ENCODE peak calls at places on chromosomes 16 and 17, in four cellular contexts. One of them, this sample, is unnamed.

GRCh38 chr17:44792276-44792675 is 33.5 kb downstream of the ADAM11 start:
- DNase-seq in AG08396: no peak
- DNase-seq in neural crest cell: no peak
- DNase-seq in stimulated activated CD4-positive, alpha-beta T cell treated with anti-CD3 and anti-CD28 coated beads, Interleukin-1b, Interleukin-23, amount 100 ng/mL, for 4 hours: no peak
- DNase-seq in this sample: no peak

GRCh38 chr17:65523411-65523810 is 38.0 kb downstream of the AXIN2 start:
- DNase-seq in AG08396: no peak
- DNase-seq in neural crest cell: no peak
- DNase-seq in stimulated activated CD4-positive, alpha-beta T cell treated with anti-CD3 and anti-CD28 coated beads, Interleukin-1b, Interleukin-23, amount 100 ng/mL, for 4 hours: no peak
- DNase-seq in this sample: no peak

GRCh38 chr16:84088695-84089395 is 27.9 kb downstream of the MBTPS1 start:
- DNase-seq in AG08396: no peak
- DNase-seq in neural crest cell: no peak
- DNase-seq in stimulated activated CD4-positive, alpha-beta T cell treated with anti-CD3 and anti-CD28 coated beads, Interleukin-1b, Interleukin-23, amount 100 ng/mL, for 4 hours: peak
- DNase-seq in this sample: no peak

GRCh38 chr16:67197704-67198103 is 1.2 kb upstream of the ELMO3 start:
- DNase-seq in AG08396: no peak
- DNase-seq in neural crest cell: no peak
- DNase-seq in stimulated activated CD4-positive, alpha-beta T cell treated with anti-CD3 and anti-CD28 coated beads, Interleukin-1b, Interleukin-23, amount 100 ng/mL, for 4 hours: no peak
- DNase-seq in this sample: no peak

GRCh38 chr16:88931373-88931900 is 45.6 kb downstream of the CBFA2T3 start:
- DNase-seq in AG08396: no peak
- DNase-seq in neural crest cell: no peak
- DNase-seq in stimulated activated CD4-positive, alpha-beta T cell treated with anti-CD3 and anti-CD28 coated beads, Interleukin-1b, Interleukin-23, amount 100 ng/mL, for 4 hours: no peak
- DNase-seq in this sample: no peak

GRCh38 chr17:43015579-43015978 is 6.6 kb downstream of the VAT1 start:
- DNase-seq in AG08396: no peak
- DNase-seq in neural crest cell: no peak
- DNase-seq in stimulated activated CD4-positive, alpha-beta T cell treated with anti-CD3 and anti-CD28 coated beads, Interleukin-1b, Interleukin-23, amount 100 ng/mL, for 4 hours: no peak
- DNase-seq in this sample: no peak

GRCh38 chr17:29246638-29247037 is at the start of gene CRYBA1:
- DNase-seq in AG08396: no peak
- DNase-seq in neural crest cell: peak
- DNase-seq in stimulated activated CD4-positive, alpha-beta T cell treated with anti-CD3 and anti-CD28 coated beads, Interleukin-1b, Interleukin-23, amount 100 ng/mL, for 4 hours: no peak
- DNase-seq in this sample: no peak

GRCh38 chr16:29962344-29962994 is 590 bp downstream of the TMEM219 start:
- DNase-seq in AG08396: no peak
- DNase-seq in neural crest cell: no peak
- DNase-seq in stimulated activated CD4-positive, alpha-beta T cell treated with anti-CD3 and anti-CD28 coated beads, Interleukin-1b, Interleukin-23, amount 100 ng/mL, for 4 hours: no peak
- DNase-seq in this sample: no peak

GRCh38 chr16:67311607-67312449 is 14.7 kb downstream of the KCTD19 start:
- DNase-seq in AG08396: peak
- DNase-seq in neural crest cell: no peak
- DNase-seq in stimulated activated CD4-positive, alpha-beta T cell treated with anti-CD3 and anti-CD28 coated beads, Interleukin-1b, Interleukin-23, amount 100 ng/mL, for 4 hours: peak
- DNase-seq in this sample: no peak

GRCh38 chr17:82874011-82874835 is 34.4 kb upstream of the ZNF750 start:
- DNase-seq in AG08396: no peak
- DNase-seq in neural crest cell: no peak
- DNase-seq in stimulated activated CD4-positive, alpha-beta T cell treated with anti-CD3 and anti-CD28 coated beads, Interleukin-1b, Interleukin-23, amount 100 ng/mL, for 4 hours: no peak
- DNase-seq in this sample: no peak

GRCh38 chr17:67452681-67453554 is 75.8 kb downstream of the PITPNC1 start:
- DNase-seq in AG08396: no peak
- DNase-seq in neural crest cell: no peak
- DNase-seq in stimulated activated CD4-positive, alpha-beta T cell treated with anti-CD3 and anti-CD28 coated beads, Interleukin-1b, Interleukin-23, amount 100 ng/mL, for 4 hours: no peak
- DNase-seq in this sample: no peak

This sample was measured in iPS DF 6.9.